ENCODE peak calls at places on chromosome 10, in ten cellular contexts. One of them, this sample, is unnamed.
A peak's percentile ranks its signal among the peaks of the same experiment; 100 is the strongest.

GRCh38 chr10:11864727-11865126 is 41.6 kb downstream of the PROSER2 start:
- DNase-seq in GDM1: no peak
- DNase-seq in left lung: no peak
- DNase-seq in HCEC 1CT: no peak
- DNase-seq in Right ventricle myocardium superior: no peak
- DNase-seq in posterior cingulate gyrus: no peak
- DNase-seq in memory B cell: no peak
- DNase-seq in effector memory CD4-positive, alpha-beta T cell: no peak
- DNase-seq in colonic mucosa: no peak
- DNase-seq in AG04450: no peak
- DNase-seq in this sample: no peak

GRCh38 chr10:71512794-71513379 is 116.2 kb downstream of the CDH23 start:
- DNase-seq in HCEC 1CT: no peak
- DNase-seq in effector memory CD4-positive, alpha-beta T cell: no peak
- DNase-seq in GDM1: no peak
- DNase-seq in AG04450: no peak
- DNase-seq in memory B cell: no peak
- DNase-seq in left lung: no peak
- DNase-seq in posterior cingulate gyrus: no peak
- DNase-seq in colonic mucosa: no peak
- DNase-seq in Right ventricle myocardium superior: no peak
- DNase-seq in this sample: no peak

GRCh38 chr10:30671011-30671616 is 41.6 kb upstream of the LYZL2 start:
- DNase-seq in HCEC 1CT: peak; percentile 63
- DNase-seq in AG04450: peak; percentile 75
- DNase-seq in posterior cingulate gyrus: peak; percentile 27
- DNase-seq in effector memory CD4-positive, alpha-beta T cell: no peak
- DNase-seq in colonic mucosa: peak; percentile 48
- DNase-seq in left lung: no peak
- DNase-seq in memory B cell: peak; percentile 34
- DNase-seq in Right ventricle myocardium superior: no peak
- DNase-seq in GDM1: peak; percentile 23
- DNase-seq in this sample: peak; percentile 14

GRCh38 chr10:8137272-8137680 is 82.8 kb downstream of the GATA3 start:
- DNase-seq in GDM1: no peak
- DNase-seq in Right ventricle myocardium superior: no peak
- DNase-seq in memory B cell: no peak
- DNase-seq in AG04450: no peak
- DNase-seq in colonic mucosa: no peak
- DNase-seq in effector memory CD4-positive, alpha-beta T cell: peak; percentile 8
- DNase-seq in left lung: no peak
- DNase-seq in HCEC 1CT: no peak
- DNase-seq in posterior cingulate gyrus: no peak
- DNase-seq in this sample: no peak

GRCh38 chr10:373516-374309 is 238.5 kb downstream of the ZMYND11 start:
- DNase-seq in left lung: no peak
- DNase-seq in memory B cell: no peak
- DNase-seq in Right ventricle myocardium superior: no peak
- DNase-seq in posterior cingulate gyrus: no peak
- DNase-seq in GDM1: no peak
- DNase-seq in AG04450: peak; percentile 16
- DNase-seq in colonic mucosa: no peak
- DNase-seq in HCEC 1CT: peak; percentile 2
- DNase-seq in effector memory CD4-positive, alpha-beta T cell: no peak
- DNase-seq in this sample: peak; percentile 25

GRCh38 chr10:103504181-103504783 is 10.8 kb downstream of the NEURL1 start:
- DNase-seq in memory B cell: no peak
- DNase-seq in left lung: no peak
- DNase-seq in AG04450: peak; percentile 70
- DNase-seq in effector memory CD4-positive, alpha-beta T cell: peak; percentile 15
- DNase-seq in HCEC 1CT: peak; percentile 91
- DNase-seq in colonic mucosa: no peak
- DNase-seq in Right ventricle myocardium superior: no peak
- DNase-seq in posterior cingulate gyrus: no peak
- DNase-seq in GDM1: no peak
- DNase-seq in this sample: no peak

GRCh38 chr10:95275726-95276366 is 15.0 kb downstream of the PDLIM1 start:
- DNase-seq in HCEC 1CT: peak; percentile 53
- DNase-seq in Right ventricle myocardium superior: no peak
- DNase-seq in left lung: no peak
- DNase-seq in AG04450: no peak
- DNase-seq in posterior cingulate gyrus: no peak
- DNase-seq in colonic mucosa: peak; percentile 41
- DNase-seq in effector memory CD4-positive, alpha-beta T cell: no peak
- DNase-seq in GDM1: no peak
- DNase-seq in memory B cell: no peak
- DNase-seq in this sample: no peak

GRCh38 chr10:124991872-124992271 is 49.9 kb downstream of the ZRANB1 start:
- DNase-seq in memory B cell: no peak
- DNase-seq in GDM1: no peak
- DNase-seq in posterior cingulate gyrus: no peak
- DNase-seq in colonic mucosa: no peak
- DNase-seq in HCEC 1CT: peak; percentile 0
- DNase-seq in effector memory CD4-positive, alpha-beta T cell: no peak
- DNase-seq in left lung: no peak
- DNase-seq in AG04450: no peak
- DNase-seq in Right ventricle myocardium superior: no peak
- DNase-seq in this sample: no peak

GRCh38 chr10:17649836-17650235 is 5.9 kb downstream of the STAM start:
- DNase-seq in memory B cell: no peak
- DNase-seq in AG04450: no peak
- DNase-seq in effector memory CD4-positive, alpha-beta T cell: no peak
- DNase-seq in left lung: no peak
- DNase-seq in GDM1: no peak
- DNase-seq in posterior cingulate gyrus: no peak
- DNase-seq in Right ventricle myocardium superior: no peak
- DNase-seq in colonic mucosa: no peak
- DNase-seq in HCEC 1CT: peak; percentile 63
- DNase-seq in this sample: no peak

GRCh38 chr10:125933693-125934092 is 37.3 kb downstream of the FANK1 start:
- DNase-seq in AG04450: no peak
- DNase-seq in GDM1: no peak
- DNase-seq in posterior cingulate gyrus: no peak
- DNase-seq in effector memory CD4-positive, alpha-beta T cell: no peak
- DNase-seq in Right ventricle myocardium superior: no peak
- DNase-seq in memory B cell: no peak
- DNase-seq in colonic mucosa: no peak
- DNase-seq in HCEC 1CT: no peak
- DNase-seq in left lung: no peak
- DNase-seq in this sample: no peak

GRCh38 chr10:95896066-95896850 is 11.5 kb upstream of the CC2D2B start:
- DNase-seq in left lung: no peak
- DNase-seq in memory B cell: peak; percentile 30
- DNase-seq in HCEC 1CT: no peak
- DNase-seq in AG04450: no peak
- DNase-seq in GDM1: no peak
- DNase-seq in Right ventricle myocardium superior: no peak
- DNase-seq in effector memory CD4-positive, alpha-beta T cell: no peak
- DNase-seq in colonic mucosa: no peak
- DNase-seq in posterior cingulate gyrus: no peak
- DNase-seq in this sample: no peak

GRCh38 chr10:122344741-122345258 is 29.7 kb upstream of the PLEKHA1 start:
- DNase-seq in GDM1: no peak
- DNase-seq in effector memory CD4-positive, alpha-beta T cell: no peak
- DNase-seq in HCEC 1CT: peak; percentile 74
- DNase-seq in colonic mucosa: peak; percentile 53
- DNase-seq in AG04450: no peak
- DNase-seq in left lung: no peak
- DNase-seq in posterior cingulate gyrus: no peak
- DNase-seq in Right ventricle myocardium superior: no peak
- DNase-seq in memory B cell: no peak
- DNase-seq in this sample: peak; percentile 45

GRCh38 chr10:133419211-133419950 is 5.0 kb downstream of the SPRN start:
- DNase-seq in HCEC 1CT: no peak
- DNase-seq in memory B cell: no peak
- DNase-seq in colonic mucosa: no peak
- DNase-seq in GDM1: no peak
- DNase-seq in left lung: peak; percentile 71
- DNase-seq in AG04450: no peak
- DNase-seq in posterior cingulate gyrus: no peak
- DNase-seq in effector memory CD4-positive, alpha-beta T cell: no peak
- DNase-seq in Right ventricle myocardium superior: no peak
- DNase-seq in this sample: no peak